ENCODE peak calls at places on chromosomes 12 and 14, in five cellular contexts. P is A673, N is fibroblast of lung, O is left ventricle myocardium inferior, F is HAP-1. J is an unnamed sample. For H3K27me3 and H3K4me1, the result is how much of the 10 kb centered on the place peaks cover.

GRCh38 chr14:64974563-64974962 is 2.4 kb upstream of the RAB15 start:
- DNase-seq in P (no peak), N (no peak), O (no peak), F (no peak), J (no peak)

GRCh38 chr14:56797569-56798446 is 12.5 kb downstream of the OTX2 start:
- DNase-seq in P (no peak), N (no peak), O (no peak), F (no peak), J (no peak)

GRCh38 chr12:50185975-50186663 is 18.9 kb upstream of the CERS5 start:
- DNase-seq in P (peak), N (peak), O (no peak), F (no peak), J (no peak)

GRCh38 chr14:101109981-101110728 is 206.6 kb upstream of the RTL1 start:
- DNase-seq in P (no peak), N (no peak), O (no peak), F (no peak), J (no peak)

GRCh38 chr12:104877107-104877705 is 80.9 kb downstream of the SLC41A2 start:
- DNase-seq in P (peak), N (peak), O (no peak), F (no peak), J (peak)

GRCh38 chr14:35556548-35556947 is 22.6 kb downstream of the INSM2 start:
- DNase-seq in P (no peak), N (no peak), O (no peak), F (no peak), J (peak)

GRCh38 chr12:6116481-6117021 is 7.9 kb downstream of the VWF start:
- DNase-seq in P (no peak), N (peak), O (no peak), F (no peak), J (no peak)

GRCh38 chr14:94307410-94307992 is 14.4 kb upstream of the SERPINA10 start:
- DNase-seq in P (peak), N (no peak), O (no peak), F (no peak), J (peak)

GRCh38 chr12:79886917-79887519 is 47.9 kb downstream of the PPP1R12A start:
- DNase-seq in P (peak), N (peak), O (no peak), F (peak), J (peak)

GRCh38 chr14:102593841-102594170 is 1.4 kb downstream of the RCOR1 start:
- DNase-seq in P (no peak), N (no peak), O (no peak), F (peak), J (no peak)

GRCh38 chr14:52076334-52076733 is 7.5 kb upstream of the NID2 start:
- DNase-seq in P (no peak), N (peak), O (no peak), F (no peak), J (no peak)

GRCh38 chr12:7079826-7080125 is 12.5 kb downstream of the C1R start:
- DNase-seq in P (no peak), N (peak), O (no peak), F (no peak), J (no peak)

GRCh38 chr12:69284131-69284530 is 44.8 kb downstream of the CPSF6 start:
- DNase-seq in P (peak), N (peak), O (peak), F (peak), J (peak)

GRCh38 chr12:82361461-82361915 is 3.2 kb downstream of the METTL25 start:
- DNase-seq in P (no peak), N (no peak), O (no peak), F (no peak), J (no peak)

GRCh38 chr12:34219046-34219770 is 196.9 kb downstream of the ALG10 start:
- DNase-seq in P (no peak), N (no peak), O (no peak), F (no peak), J (no peak)

GRCh38 chr12:38120438-38120837 is 196.1 kb upstream of the ALG10B start:
- DNase-seq in P (no peak), N (no peak), O (no peak), F (no peak), J (no peak)

DNA sequence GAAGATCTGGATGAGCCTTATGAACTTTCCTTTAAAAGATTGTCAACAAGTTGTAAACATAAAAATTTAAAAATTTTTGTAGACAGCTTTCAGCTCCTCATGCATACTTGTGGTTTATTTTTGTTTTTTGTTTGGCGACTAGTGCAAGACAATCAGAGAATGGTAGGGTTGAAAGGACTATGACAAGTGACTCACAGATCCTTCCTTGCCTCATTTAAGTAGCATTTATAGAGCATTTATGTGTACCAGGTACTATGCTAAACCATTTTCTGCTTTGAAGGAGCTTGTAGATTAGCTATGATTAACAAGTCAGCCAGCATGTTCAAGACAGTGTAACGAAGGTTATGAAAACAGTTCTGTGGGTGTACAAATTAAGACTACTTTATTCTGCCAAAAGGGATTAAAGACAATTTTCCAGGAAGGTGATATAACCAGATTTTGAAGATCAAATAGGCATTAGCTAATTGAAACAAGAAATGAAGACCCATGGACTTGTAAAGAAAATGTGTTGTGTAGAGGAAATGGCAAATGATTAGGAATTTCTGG is 122.0 kb downstream of the PCNX1 start:
- DNase-seq in P (no peak), N (peak), O (no peak), F (no peak), J (no peak)
- H3K27me3 ChIP-seq in P (under half), N (under half), O (under half), F (under half), J (under half)

GRCh38 chr14:104678901-104679705 is 10.3 kb upstream of the INF2 start:
- DNase-seq in P (no peak), N (no peak), O (peak), F (no peak), J (no peak)
- H3K4me1 ChIP-seq in P (half or more), N (under half), O (half or more), F (under half), J (half or more)

DNA sequence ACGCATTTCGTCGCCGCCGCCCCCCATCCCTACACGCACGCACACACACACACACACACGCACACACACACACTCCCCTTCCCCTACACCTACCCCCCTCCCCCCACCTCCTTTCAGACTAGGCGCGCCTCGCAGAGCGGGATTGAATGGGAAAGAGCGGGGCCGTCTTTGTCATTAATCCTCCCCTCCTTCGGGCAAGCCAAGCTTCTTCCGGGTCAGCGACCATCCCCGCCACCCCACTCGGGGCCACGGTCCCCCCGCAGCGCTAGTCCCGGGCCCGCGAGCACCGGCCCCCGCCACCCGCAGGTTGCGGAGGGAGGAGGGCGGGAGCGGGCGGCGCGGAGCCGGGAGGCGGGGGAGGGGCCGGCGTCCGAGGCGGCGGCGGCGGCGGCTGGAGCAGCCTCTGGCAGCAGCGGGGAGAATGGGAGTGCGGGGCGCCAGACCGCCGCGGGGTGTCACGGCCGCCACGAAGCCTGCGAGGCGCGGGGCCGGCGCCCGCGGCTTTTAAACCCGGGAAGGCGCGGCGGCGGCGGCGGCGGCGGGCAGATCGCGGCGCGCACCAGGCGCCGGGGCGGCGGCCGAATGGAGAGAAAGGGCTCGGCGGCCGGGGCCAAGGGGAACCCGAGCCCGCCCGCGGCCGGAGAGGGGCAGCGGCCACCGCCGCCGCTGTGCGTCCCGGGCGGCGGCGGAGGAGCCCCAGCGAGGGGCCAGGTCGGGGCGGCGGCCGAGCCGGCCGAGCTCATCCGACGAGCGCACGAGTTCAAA is at the start of gene TTC9:
- DNase-seq in P (peak), N (no peak), O (peak), F (peak), J (peak)
- H3K27me3 ChIP-seq in P (under half), N (under half), O (half or more), F (under half), J (under half)

GRCh38 chr14:105935384-105935783 is 409.0 kb downstream of the TMEM121 start:
- DNase-seq in P (no peak), N (no peak), O (no peak), F (no peak), J (no peak)

GRCh38 chr14:105938959-105939358 is 412.6 kb downstream of the TMEM121 start:
- DNase-seq in P (no peak), N (no peak), O (no peak), F (no peak), J (no peak)

GRCh38 chr14:105939810-105940508 is 413.6 kb downstream of the TMEM121 start:
- DNase-seq in P (no peak), N (no peak), O (no peak), F (no peak), J (no peak)

GRCh38 chr14:105938055-105938863 is 411.9 kb downstream of the TMEM121 start:
- DNase-seq in P (no peak), N (no peak), O (no peak), F (no peak), J (no peak)

DNA sequence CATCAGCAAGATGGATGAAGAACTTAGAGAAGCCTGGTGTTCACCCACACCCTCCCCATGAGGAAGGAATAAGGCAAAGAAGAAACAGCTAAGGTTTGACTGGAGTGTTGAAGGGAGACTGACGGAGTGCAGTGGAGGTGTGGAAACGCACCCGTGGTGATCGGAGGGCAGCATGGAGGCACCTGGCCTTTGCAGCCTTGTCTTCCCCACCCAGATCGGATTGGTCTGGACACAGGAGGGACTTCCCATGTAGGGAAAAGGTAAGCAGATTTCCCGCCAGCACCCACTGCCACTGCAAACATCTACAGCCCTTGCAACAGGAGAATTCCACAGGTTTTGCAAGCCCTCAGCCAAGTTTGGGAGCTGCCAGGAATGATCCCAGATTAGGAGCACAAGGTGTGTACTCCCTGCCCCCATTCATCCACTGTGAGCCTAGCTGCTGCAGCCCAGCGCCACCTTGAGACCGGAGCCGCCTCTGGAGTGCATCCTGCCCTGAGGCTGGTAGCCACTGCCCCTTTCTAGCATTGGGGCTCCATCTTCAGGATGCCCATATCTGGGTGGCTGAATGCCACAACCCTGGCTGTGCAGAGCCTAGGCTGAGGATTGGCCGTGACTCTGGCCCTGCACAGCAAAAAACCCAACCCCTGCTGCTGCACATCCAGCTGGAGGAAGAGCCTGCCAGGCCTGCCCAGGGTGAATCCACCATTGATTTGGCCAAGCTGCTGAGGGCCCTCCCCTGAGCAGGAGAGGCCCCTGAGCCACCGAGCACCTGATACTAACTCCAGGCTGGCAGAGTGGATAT is 411.1 kb downstream of the TMEM121 start:
- DNase-seq in P (no peak), N (no peak), O (no peak), F (no peak), J (no peak)
- H3K4me1 ChIP-seq in P (under half), N (under half), O (under half), F (under half), J (under half)

J was measured in SJCRH30.